ENCODE peak calls at places on chromosomes 13 and 19, in seven cellular contexts. J is H9, C is GM23248, A is neuronal stem cell, M is PC-9, D is fibroblast of lung, Z is HepG2. U is an unnamed sample.

GRCh38 chr19:18785179-18786124 is 5.7 kb downstream of the COMP start:
- DNase-seq in M (peak; percentile 78), J (peak; percentile 89), D (peak; percentile 38), A (peak; percentile 81), Z (peak; percentile 65), C (peak; percentile 89), U (peak; percentile 38)

GRCh38 chr19:6044056-6044805 is 66.1 kb downstream of the RFX2 start:
- DNase-seq in A (no peak), M (no peak), Z (no peak), J (no peak), D (no peak), C (no peak), U (no peak)

GRCh38 chr19:13115936-13116281 is 631 bp downstream of the TRMT1 start:
- DNase-seq in J (peak; percentile 24), A (no peak), Z (no peak), D (no peak), C (no peak), M (no peak), U (no peak)

GRCh38 chr19:19403373-19403901 is 2.0 kb upstream of the GATAD2A start:
- DNase-seq in C (peak; percentile 89), M (peak; percentile 66), J (no peak), D (peak; percentile 60), Z (no peak), A (no peak), U (no peak)

GRCh38 chr19:15181394-15181793 is 19.4 kb downstream of the NOTCH3 start:
- DNase-seq in C (no peak), A (no peak), M (no peak), J (peak; percentile 87), Z (no peak), D (no peak), U (peak; percentile 44)

GRCh38 chr19:7349961-7350711 is 1.4 kb downstream of the ARHGEF18 start:
- DNase-seq in D (no peak), M (no peak), A (no peak), J (no peak), C (no peak), Z (no peak), U (no peak)

GRCh38 chr13:26619321-26619720 is 61.8 kb downstream of the WASF3 start:
- DNase-seq in J (no peak), Z (no peak), D (peak; percentile 94), A (no peak), M (no peak), C (peak; percentile 91), U (no peak)

GRCh38 chr13:95217920-95218830 is 83.1 kb downstream of the ABCC4 start:
- DNase-seq in Z (no peak), C (no peak), D (no peak), J (no peak), M (no peak), A (no peak), U (no peak)

GRCh38 chr13:103354189-103354588 is 288.0 kb upstream of the SLC10A2 start:
- DNase-seq in M (no peak), Z (no peak), D (peak; percentile 7), J (no peak), A (no peak), C (no peak), U (no peak)

GRCh38 chr19:46716013-46716671 is 772 bp downstream of the PRKD2 start:
- DNase-seq in D (no peak), M (no peak), Z (no peak), J (peak; percentile 48), C (peak; percentile 71), A (no peak), U (no peak)
- H2AFZ ChIP-seq in D (no peak overlapping the region), M (peak overlapping the region; percentile 86), Z (no peak overlapping the region), J (no peak overlapping the region), C (peak overlapping the region; percentile 82), A (peak overlapping the region; percentile 97), U (peak overlapping the region; percentile 53)

DNA sequence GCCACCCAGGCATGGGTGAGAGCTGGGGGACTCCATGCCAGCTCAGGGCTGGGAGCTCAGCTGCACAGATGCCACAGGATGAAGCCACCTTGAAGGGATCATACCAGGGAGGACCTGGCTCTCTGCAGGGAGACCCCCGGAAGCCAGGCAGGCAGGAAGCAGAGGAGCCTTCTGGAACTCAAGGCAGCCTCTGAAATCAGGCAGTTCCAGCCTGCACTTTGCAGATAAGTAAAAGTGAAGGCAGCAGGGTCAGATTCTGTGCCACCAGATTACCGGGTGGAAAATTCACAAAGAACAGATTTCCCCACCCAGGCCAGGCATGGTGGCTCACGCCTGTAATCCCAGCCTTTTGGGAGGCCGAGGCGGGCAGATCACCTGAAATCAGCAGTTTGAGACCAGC is 2.5 kb downstream of the TMEM259 start:
- DNase-seq in C (no peak), Z (no peak), D (no peak), A (no peak), M (no peak), J (no peak), U (no peak)
- H3K4me1 ChIP-seq in C (peaks cover 33% of the 10 kb centered on the region), Z (peaks cover 47% of the 10 kb centered on the region), D (peaks cover 20% of the 10 kb centered on the region), A (peaks cover 24% of the 10 kb centered on the region), M (peaks cover 37% of the 10 kb centered on the region), J (no peaks in the 10 kb centered on the region), U (peaks cover 41% of the 10 kb centered on the region)

DNA sequence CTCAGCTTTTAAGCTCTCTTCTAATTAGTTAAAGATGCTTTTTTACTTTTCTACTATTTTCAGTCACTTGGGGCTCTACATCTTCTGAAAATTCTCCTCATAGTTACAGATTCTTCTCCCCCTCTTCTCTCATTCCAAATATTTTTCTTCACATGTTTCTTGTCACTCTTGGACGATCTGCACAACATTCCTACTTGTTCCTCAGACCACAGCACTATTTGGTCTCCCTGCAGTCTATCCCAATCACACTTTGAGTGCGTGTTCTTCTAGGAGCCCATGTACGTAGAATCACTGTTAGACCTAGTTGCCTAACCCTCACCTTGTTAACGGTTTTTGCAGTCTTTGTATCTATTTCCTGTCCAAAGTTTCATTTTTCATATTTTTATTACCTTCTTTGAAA is 222.5 kb upstream of the SPRY2 start:
- DNase-seq in A (no peak), M (no peak), C (no peak), Z (no peak), D (no peak), J (no peak), U (no peak)
- H2AFZ ChIP-seq in A (no peak overlapping the region), M (no peak overlapping the region), C (no peak overlapping the region), Z (no peak overlapping the region), D (no peak overlapping the region), J (no peak overlapping the region), U (no peak overlapping the region)

GRCh38 chr13:67033170-67033569 is 197.0 kb downstream of the PCDH9 start:
- DNase-seq in D (no peak), Z (no peak), M (no peak), A (no peak), J (no peak), C (no peak), U (no peak)

GRCh38 chr13:67042556-67042955 is 187.6 kb downstream of the PCDH9 start:
- DNase-seq in Z (no peak), C (no peak), J (no peak), M (no peak), D (no peak), A (no peak), U (no peak)

GRCh38 chr13:67036694-67037093 is 193.4 kb downstream of the PCDH9 start:
- DNase-seq in D (no peak), C (no peak), Z (no peak), M (no peak), A (no peak), J (no peak), U (no peak)
- H3K4me1 ChIP-seq in D (no peaks in the 10 kb centered on the region), C (no peaks in the 10 kb centered on the region), Z (no peaks in the 10 kb centered on the region), M (no peaks in the 10 kb centered on the region), A (no peaks in the 10 kb centered on the region), J (no peaks in the 10 kb centered on the region), U (no peaks in the 10 kb centered on the region)

GRCh38 chr19:55671054-55671378 is 4.0 kb upstream of the EPN1 start:
- DNase-seq in J (no peak), A (no peak), C (no peak), Z (no peak), M (no peak), D (no peak), U (no peak)
- H2AFZ ChIP-seq in J (no peak overlapping the region), A (no peak overlapping the region), C (no peak overlapping the region), Z (no peak overlapping the region), M (no peak overlapping the region), D (no peak overlapping the region), U (no peak overlapping the region)